ENCODE peak calls at places on chromosome 14, in six cellular contexts. X is K562, I is H1, A is HepG2, G is GM12891, C is GM12878. M is an unnamed sample.
A peak's percentile ranks its signal among the peaks of the same experiment; 100 is the strongest.

GRCh38 chr14:51650721-51651387 is 856 bp upstream of the FRMD6 start:
- DNase-seq in X (peak; percentile 8), I (peak; percentile 53), A (no peak), G (no peak), C (no peak), M (no peak)

GRCh38 chr14:92439551-92440344 is 73.8 kb upstream of the RIN3 start:
- DNase-seq in X (no peak), I (no peak), A (no peak), G (no peak), C (no peak), M (no peak)

GRCh38 chr14:52314521-52315354 is 626 bp downstream of the PTGER2 start:
- DNase-seq in X (no peak), I (peak; percentile 75), A (no peak), G (peak; percentile 40), C (no peak), M (peak; percentile 21)

GRCh38 chr14:75150150-75150549 is 23.3 kb upstream of the NEK9 start:
- DNase-seq in X (no peak), I (no peak), A (no peak), G (no peak), C (no peak), M (no peak)

GRCh38 chr14:70886421-70887206 is 20.6 kb upstream of the PCNX1 start:
- DNase-seq in X (peak; percentile 65), I (no peak), A (no peak), G (no peak), C (peak; percentile 76), M (no peak)

GRCh38 chr14:103748539-103748867 is 32.9 kb downstream of the ZFYVE21 start:
- DNase-seq in X (no peak), I (no peak), A (no peak), G (no peak), C (no peak), M (no peak)

GRCh38 chr14:78987006-78987405 is 816.8 kb downstream of the NRXN3 start:
- DNase-seq in X (no peak), I (no peak), A (no peak), G (no peak), C (no peak), M (no peak)

GRCh38 chr14:77570706-77571293 is 45.6 kb downstream of the SPTLC2 start:
- DNase-seq in X (no peak), I (no peak), A (no peak), G (no peak), C (no peak), M (no peak)

GRCh38 chr14:51846631-51847488 is 13.6 kb upstream of the GNG2 start:
- DNase-seq in X (peak; percentile 3), I (peak; percentile 82), A (no peak), G (no peak), C (peak; percentile 93), M (peak; percentile 46)

GRCh38 chr14:67432088-67432564 is 20.2 kb upstream of the PLEK2 start:
- DNase-seq in X (no peak), I (no peak), A (no peak), G (no peak), C (no peak), M (no peak)

GRCh38 chr14:53957739-53958138 is 1.1 kb upstream of the BMP4 start:
- DNase-seq in X (no peak), I (no peak), A (peak; percentile 26), G (no peak), C (no peak), M (no peak)

GRCh38 chr14:59454131-59454530 is 11.0 kb downstream of the GPR135 start:
- DNase-seq in X (no peak), I (no peak), A (no peak), G (no peak), C (no peak), M (no peak)

GRCh38 chr14:61461808-61462275 is 140.5 kb downstream of the PRKCH start:
- DNase-seq in X (peak; percentile 60), I (peak; percentile 43), A (peak; percentile 68), G (no peak), C (no peak), M (no peak)

GRCh38 chr14:82224610-82225009 is 691.0 kb upstream of the SEL1L start:
- DNase-seq in X (no peak), I (no peak), A (no peak), G (no peak), C (no peak), M (no peak)

GRCh38 chr14:105445901-105446845 is 26.5 kb downstream of the MTA1 start:
- DNase-seq in X (no peak), I (no peak), A (no peak), G (no peak), C (no peak), M (no peak)

GRCh38 chr14:90836692-90837063 is 20.4 kb upstream of the TTC7B start:
- DNase-seq in X (no peak), I (no peak), A (no peak), G (no peak), C (no peak), M (no peak)

GRCh38 chr14:33026850-33027420 is 88.3 kb downstream of the NPAS3 start:
- DNase-seq in X (no peak), I (no peak), A (no peak), G (no peak), C (no peak), M (no peak)

GRCh38 chr14:97218713-97219355 is 421.7 kb downstream of the VRK1 start:
- DNase-seq in X (no peak), I (peak; percentile 78), A (no peak), G (no peak), C (no peak), M (no peak)

GRCh38 chr14:64704145-64704742 is at the start of gene PLEKHG3:
- DNase-seq in X (peak; percentile 9), I (peak; percentile 88), A (peak; percentile 59), G (no peak), C (no peak), M (no peak)
- TF ChIP-seq POLR2A in X (no peak), I (no peak), A (no peak), G (no peak), C (no peak), M (no peak)

DNA sequence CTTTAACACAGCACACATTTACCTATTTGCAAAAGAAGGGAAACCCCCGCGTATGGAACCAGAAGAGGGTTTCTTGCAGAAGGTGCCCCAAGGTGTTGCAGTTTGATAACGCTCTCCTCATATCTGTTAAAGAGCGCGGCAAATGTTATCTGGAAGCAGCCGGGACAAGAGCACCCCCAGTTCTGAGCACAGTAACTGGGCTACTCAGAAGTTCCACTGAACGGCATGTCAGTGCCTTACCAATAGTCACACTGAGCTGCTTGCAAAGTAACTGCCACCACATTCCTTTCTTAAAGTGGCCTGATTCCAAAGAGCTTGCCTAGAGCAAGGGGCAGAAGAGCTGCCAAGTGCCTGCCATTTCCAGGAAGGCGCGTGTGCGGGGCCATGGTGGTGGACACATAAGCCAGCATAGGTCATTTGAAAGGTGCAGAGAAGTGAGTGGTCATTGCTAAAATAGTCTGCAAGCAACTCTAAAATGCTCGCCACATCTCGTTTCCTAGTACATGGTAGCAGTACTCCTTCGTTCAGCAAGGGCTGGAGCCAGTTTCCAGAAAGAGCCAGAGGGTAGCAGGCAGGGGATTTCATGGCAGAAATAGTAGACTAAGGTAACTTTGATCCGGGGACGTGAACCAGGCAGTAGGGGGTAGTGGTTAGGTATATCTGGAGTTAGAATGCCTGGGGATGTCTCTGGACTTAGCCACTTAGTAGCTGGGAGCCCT is 37.8 kb downstream of the SPTB start:
- DNase-seq in X (peak; percentile 90), I (no peak), A (no peak), G (no peak), C (no peak), M (no peak)
- TF ChIP-seq TAF1 in X (no peak), I (no peak), A (no peak), G (no peak), C (no peak), M (no peak)

GRCh38 chr14:99578541-99579044 is 25.4 kb downstream of the CCDC85C start:
- DNase-seq in X (no peak), I (no peak), A (no peak), G (no peak), C (no peak), M (no peak)

GRCh38 chr14:99581960-99582359 is 22.0 kb downstream of the CCDC85C start:
- DNase-seq in X (no peak), I (no peak), A (no peak), G (no peak), C (no peak), M (no peak)

GRCh38 chr14:99579077-99579836 is 24.8 kb downstream of the CCDC85C start:
- DNase-seq in X (no peak), I (no peak), A (no peak), G (no peak), C (no peak), M (no peak)

GRCh38 chr14:99581371-99581770 is 22.6 kb downstream of the CCDC85C start:
- DNase-seq in X (no peak), I (no peak), A (no peak), G (no peak), C (no peak), M (no peak)

GRCh38 chr14:99579903-99580570 is 24.0 kb downstream of the CCDC85C start:
- DNase-seq in X (peak; percentile 14), I (no peak), A (no peak), G (no peak), C (no peak), M (no peak)
- TF ChIP-seq POLR2AphosphoS5 in X (no peak), I (no peak), A (no peak), G (no peak), C (no peak), M (no peak)

GRCh38 chr14:69413483-69413882 is 15.0 kb downstream of the SLC39A9 start:
- DNase-seq in X (no peak), I (no peak), A (no peak), G (no peak), C (no peak), M (no peak)
- TF ChIP-seq POLR2A in X (no peak), I (no peak), A (no peak), G (no peak), C (no peak), M (no peak)

GRCh38 chr14:22303589-22304195 is 285.3 kb downstream of the DAD1 start:
- DNase-seq in X (no peak), I (no peak), A (no peak), G (no peak), C (no peak), M (no peak)
- TF ChIP-seq TAF1 in X (no peak), I (no peak), A (no peak), G (no peak), C (no peak), M (no peak)

GRCh38 chr14:55562135-55562534 is 17.9 kb upstream of the KTN1 start:
- DNase-seq in X (no peak), I (no peak), A (no peak), G (no peak), C (no peak), M (no peak)

GRCh38 chr14:55553791-55554190 is 26.2 kb upstream of the KTN1 start:
- DNase-seq in X (no peak), I (no peak), A (no peak), G (no peak), C (no peak), M (no peak)

GRCh38 chr14:55556929-55557623 is 22.9 kb upstream of the KTN1 start:
- DNase-seq in X (no peak), I (no peak), A (peak; percentile 34), G (no peak), C (no peak), M (no peak)
- TF ChIP-seq POLR2AphosphoS5 in X (no peak), I (no peak), A (no peak), G (no peak), C (no peak), M (no peak)

GRCh38 chr14:50003213-50004021 is 110.5 kb downstream of the ARF6 start:
- DNase-seq in X (peak; percentile 93), I (peak; percentile 66), A (peak; percentile 71), G (peak; percentile 79), C (peak; percentile 60), M (peak; percentile 91)
- TF ChIP-seq POLR2A in X (peak; percentile 75), I (no peak), A (peak; percentile 84), G (peak; percentile 77), C (peak; percentile 85), M (peak; percentile 89)

M was measured in GM12892.